ENCODE peak calls at places on chromosome 1, in four cellular contexts. S is A549, T is right lobe of liver, C is transverse colon. U is an unnamed sample. For H3K4me1 and H3K9me3, the result is how much of the 10 kb centered on the place peaks cover.

GRCh38 chr1:110687244-110687643 is 12.5 kb upstream of the KCNA3 start:
- DNase-seq in S (no peak), T (no peak), C (no peak), U (no peak)

GRCh38 chr1:33181038-33181861 is 593 bp downstream of the TRIM62 start:
- DNase-seq in S (peak), T (peak), C (peak), U (no peak)

GRCh38 chr1:234309598-234310459 is 63.4 kb upstream of the COA6 start:
- DNase-seq in S (peak), T (peak), C (peak), U (peak)

GRCh38 chr1:43143441-43143888 is 28.6 kb downstream of the EBNA1BP2 start:
- DNase-seq in S (no peak), T (no peak), C (no peak), U (no peak)

GRCh38 chr1:53627666-53628065 is 111.3 kb downstream of the GLIS1 start:
- DNase-seq in S (no peak), T (no peak), C (no peak), U (peak)

GRCh38 chr1:24281591-24281990 is 37.6 kb upstream of the GRHL3 start:
- DNase-seq in S (no peak), T (no peak), C (no peak), U (no peak)

GRCh38 chr1:1894354-1895049 is 3.6 kb upstream of the GNB1 start:
- DNase-seq in S (no peak), T (no peak), C (peak), U (no peak)

GRCh38 chr1:31382379-31382989 is 9.6 kb upstream of the FABP3 start:
- DNase-seq in S (no peak), T (no peak), C (no peak), U (no peak)

GRCh38 chr1:94094466-94095111 is 26.4 kb downstream of the ABCA4 start:
- DNase-seq in S (no peak), T (no peak), C (peak), U (no peak)

DNA sequence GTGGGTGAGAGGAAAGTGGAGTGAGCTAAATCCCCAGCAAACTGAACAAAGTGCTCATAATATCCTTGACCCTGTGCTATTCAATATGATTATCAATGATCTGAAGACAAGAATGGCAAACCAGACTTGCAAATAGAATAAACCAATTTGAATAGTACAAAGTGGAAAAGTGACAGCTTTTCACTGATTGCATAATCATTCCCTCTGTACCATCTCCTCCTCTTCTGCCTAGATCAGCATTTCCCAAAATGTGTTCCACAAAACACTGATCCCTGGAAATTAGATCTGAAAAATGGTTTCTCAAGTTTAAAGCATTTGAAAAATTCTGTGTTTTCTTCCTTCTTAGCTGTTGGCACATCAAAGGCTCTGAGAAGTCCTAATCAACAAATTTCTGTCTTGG is 8.1 kb downstream of the MTF1 start:
- DNase-seq in S (no peak), T (no peak), C (no peak), U (no peak)
- H3K4me1 ChIP-seq in S (under half), T (under half), C (under half), U (under half)

DNA sequence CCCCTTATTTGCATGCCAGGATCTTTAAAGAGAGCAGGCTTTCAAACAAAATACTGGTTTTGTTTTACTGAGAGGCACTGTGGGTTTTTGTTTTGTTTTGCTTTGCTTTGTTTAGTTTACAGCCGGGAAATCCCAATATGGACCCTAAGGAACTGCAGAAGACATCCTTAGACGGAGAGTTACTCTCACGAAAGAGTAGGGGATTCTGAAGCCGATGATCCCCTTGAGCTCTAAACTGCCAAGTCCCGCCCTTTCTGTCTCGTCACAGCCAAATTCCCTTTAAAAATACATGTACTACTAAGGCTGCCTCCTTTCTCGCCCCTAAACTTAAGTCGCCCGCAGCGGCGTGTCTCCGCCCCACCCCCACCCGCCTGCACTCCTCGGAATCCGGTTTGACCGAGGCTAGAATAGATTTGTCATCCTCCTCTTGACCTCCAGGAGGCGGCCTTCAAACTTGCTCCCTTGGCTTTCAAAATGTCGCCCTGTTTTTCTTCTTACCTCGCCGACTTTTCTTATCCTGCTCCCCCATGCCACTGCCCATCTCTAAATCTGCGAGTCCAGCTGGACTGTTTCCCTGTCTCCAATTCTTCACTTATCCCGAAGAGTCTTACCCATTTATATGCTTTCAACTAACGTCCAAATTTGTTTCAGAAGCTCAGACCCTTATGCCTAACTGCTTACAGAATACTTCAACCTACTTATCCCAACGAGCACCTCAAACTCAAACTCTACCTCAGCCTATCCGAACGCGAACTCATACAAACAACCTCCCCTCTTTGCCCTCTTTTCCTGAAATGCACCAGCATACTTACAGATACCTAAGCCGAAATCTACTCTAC is 11.0 kb upstream of the BOLA1 start:
- DNase-seq in S (peak), T (peak), C (peak), U (peak)
- TF ChIP-seq POLR2A in S (peak), T (peak), C (no peak), U (no peak)

DNA sequence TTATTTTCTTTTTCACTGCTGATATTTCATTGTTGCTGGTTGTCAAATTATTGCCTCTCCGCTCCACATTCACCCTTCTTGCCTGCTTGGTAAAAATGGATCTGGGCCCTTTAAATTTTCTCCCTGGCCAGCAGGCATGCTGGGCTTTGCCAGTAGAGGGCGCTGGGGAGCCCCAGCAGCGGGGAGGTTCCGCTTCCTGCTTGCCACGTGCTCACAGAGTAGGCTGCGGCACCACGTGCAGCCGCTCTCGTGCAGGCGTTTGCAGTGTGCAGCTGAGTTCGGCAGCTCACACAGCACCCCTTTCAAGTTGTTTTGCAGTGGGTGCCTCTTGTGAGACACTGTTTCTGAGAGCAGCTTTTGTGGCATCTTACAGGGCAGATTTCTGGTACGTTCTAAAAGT is at the start of gene ACTL8:
- DNase-seq in S (no peak), T (no peak), C (no peak), U (no peak)
- H3K9me3 ChIP-seq in S (under half), T (under half), C (under half), U (half or more)

DNA sequence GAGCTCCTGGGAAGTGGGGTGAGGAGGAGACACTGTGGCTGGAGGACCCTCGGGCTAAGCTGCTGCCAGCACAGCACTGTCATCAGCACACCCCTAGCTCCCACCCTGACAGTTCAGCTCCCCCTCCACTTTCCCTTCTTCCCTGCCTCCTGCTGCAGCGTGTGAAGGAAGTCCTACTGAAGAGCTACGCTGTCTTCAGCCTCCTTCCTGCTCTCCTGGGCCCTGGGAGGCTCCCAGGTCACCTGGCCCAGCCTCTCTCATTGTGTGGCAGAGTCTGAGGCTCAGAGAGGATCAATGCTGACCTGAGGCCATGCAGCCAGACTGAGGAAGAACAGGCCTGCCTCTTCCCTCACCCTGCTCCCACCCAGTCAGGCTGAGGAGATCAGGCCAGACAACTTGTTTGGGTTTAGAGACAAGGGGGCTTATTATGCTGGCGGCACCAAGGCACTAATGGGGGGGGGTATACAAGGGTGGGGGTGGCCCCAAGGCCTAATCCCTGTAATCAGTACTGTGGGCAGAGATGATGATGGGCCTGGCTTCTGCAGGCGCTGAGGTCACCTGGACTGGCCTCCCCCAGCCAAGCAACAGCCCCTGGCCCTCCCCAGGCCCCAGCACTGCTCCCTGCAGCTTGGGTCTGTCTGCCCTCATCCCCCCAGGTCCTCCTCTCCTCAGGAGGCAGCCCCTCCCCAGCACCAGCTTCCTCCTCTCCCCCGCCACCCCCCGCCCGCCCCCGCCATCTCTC is 9.1 kb downstream of the NES start:
- DNase-seq in S (no peak), T (no peak), C (no peak), U (no peak)
- H3K4me1 ChIP-seq in S (under half), T (under half), C (under half), U (under half)